ENCODE peak calls at places on chromosomes 6 and 20, in seven cellular contexts. A is mammary epithelial cell, G is AG04450, N is K562, Y is psoas muscle, H is upper lobe of left lung, U is body of pancreas. S is an unnamed sample.

GRCh38 chr20:33490023-33490933 is at the start of gene CBFA2T2:
- DNase-seq in A (peak; percentile 62), G (peak; percentile 18), N (peak; percentile 28), Y (peak; percentile 73), H (peak; percentile 50), U (peak; percentile 67), S (peak; percentile 97)

GRCh38 chr6:168390746-168391400 is 50.1 kb upstream of the SMOC2 start:
- DNase-seq in A (no peak), G (no peak), N (no peak), Y (no peak), H (no peak), U (no peak), S (no peak)

GRCh38 chr6:95658896-95659295 is 81.6 kb downstream of the MANEA start:
- DNase-seq in A (no peak), G (no peak), N (no peak), Y (no peak), H (no peak), U (no peak), S (no peak)

GRCh38 chr20:60636417-60636816 is 615.6 kb upstream of the CDH4 start:
- DNase-seq in A (no peak), G (no peak), N (no peak), Y (no peak), H (no peak), U (no peak), S (no peak)

GRCh38 chr20:62239278-62239879 is 1.1 kb downstream of the OSBPL2 start:
- DNase-seq in A (no peak), G (no peak), N (no peak), Y (no peak), H (no peak), U (peak; percentile 60), S (no peak)

GRCh38 chr6:170584181-170584953 is at the start of gene PDCD2:
- DNase-seq in A (peak; percentile 89), G (peak; percentile 74), N (peak; percentile 94), Y (peak; percentile 93), H (peak; percentile 96), U (peak; percentile 92), S (peak; percentile 95)

GRCh38 chr6:156552849-156553248 is 224.3 kb upstream of the ARID1B start:
- DNase-seq in A (no peak), G (no peak), N (no peak), Y (no peak), H (no peak), U (no peak), S (no peak)

GRCh38 chr6:43718387-43719105 is 31.0 kb upstream of the MRPS18A start:
- DNase-seq in A (no peak), G (no peak), N (peak; percentile 43), Y (no peak), H (no peak), U (no peak), S (no peak)

GRCh38 chr6:136660727-136661126 is 110.5 kb upstream of the MAP7 start:
- DNase-seq in A (no peak), G (no peak), N (no peak), Y (no peak), H (no peak), U (no peak), S (no peak)

GRCh38 chr20:58709703-58710039 is 17.1 kb downstream of the NPEPL1 start:
- DNase-seq in A (no peak), G (no peak), N (no peak), Y (no peak), H (no peak), U (no peak), S (no peak)

GRCh38 chr6:168035661-168036616 is 38.5 kb downstream of the KIF25 start:
- DNase-seq in A (peak; percentile 33), G (no peak), N (peak; percentile 55), Y (no peak), H (no peak), U (no peak), S (peak; percentile 25)

GRCh38 chr20:57290178-57290484 is 23.7 kb upstream of the BMP7 start:
- DNase-seq in A (no peak), G (no peak), N (no peak), Y (no peak), H (no peak), U (no peak), S (no peak)

GRCh38 chr20:9838378-9839295 is at the start of gene PAK5:
- DNase-seq in A (peak; percentile 49), G (no peak), N (no peak), Y (peak; percentile 16), H (peak; percentile 68), U (peak; percentile 84), S (peak; percentile 96)

GRCh38 chr6:127570739-127571389 is 6.1 kb upstream of the C6orf58 start:
- DNase-seq in A (peak; percentile 61), G (no peak), N (no peak), Y (no peak), H (no peak), U (no peak), S (no peak)

GRCh38 chr6:99297415-99297814 is 52.1 kb downstream of the FAXC start:
- DNase-seq in A (no peak), G (no peak), N (no peak), Y (no peak), H (no peak), U (no peak), S (no peak)

GRCh38 chr6:40912158-40912946 is 126.7 kb downstream of the UNC5CL start:
- DNase-seq in A (peak; percentile 87), G (no peak), N (peak; percentile 67), Y (peak; percentile 18), H (peak; percentile 24), U (peak; percentile 81), S (peak; percentile 51)

GRCh38 chr20:4555188-4555893 is 166.4 kb upstream of the PRND start:
- DNase-seq in A (peak; percentile 66), G (peak; percentile 58), N (no peak), Y (no peak), H (no peak), U (no peak), S (no peak)

GRCh38 chr6:56932891-56933473 is 21.9 kb upstream of the BEND6 start:
- DNase-seq in A (no peak), G (no peak), N (no peak), Y (no peak), H (no peak), U (no peak), S (no peak)

GRCh38 chr6:15048367-15048766 is 197.5 kb upstream of the JARID2 start:
- DNase-seq in A (no peak), G (no peak), N (no peak), Y (no peak), H (no peak), U (no peak), S (no peak)

GRCh38 chr6:66948106-66948505 is 1241.1 kb upstream of the EYS start:
- DNase-seq in A (peak; percentile 12), G (no peak), N (no peak), Y (no peak), H (no peak), U (no peak), S (no peak)

GRCh38 chr6:44676826-44677433 is 289.4 kb downstream of the CDC5L start:
- DNase-seq in A (no peak), G (no peak), N (no peak), Y (no peak), H (no peak), U (no peak), S (no peak)

DNA sequence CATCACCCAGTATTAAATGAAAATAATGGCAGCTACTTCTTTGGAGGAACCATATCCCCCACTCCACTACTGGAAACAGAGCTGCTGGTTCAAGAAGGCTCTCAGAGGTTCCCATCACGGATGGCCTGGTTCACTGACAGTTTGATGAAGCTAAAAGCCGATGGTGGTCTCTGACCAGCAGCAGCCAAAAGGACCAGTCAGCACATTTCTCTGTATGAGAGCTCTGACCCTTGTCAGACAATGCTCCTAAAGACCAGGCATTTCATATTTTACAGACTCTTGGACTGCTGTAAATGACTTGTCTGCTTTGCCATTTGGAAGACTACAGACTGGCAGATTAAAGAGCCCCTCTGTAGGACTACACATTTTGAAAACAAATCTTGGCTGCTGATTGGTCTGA is 16.6 kb downstream of the PRKN start:
- DNase-seq in A (no peak), G (no peak), N (no peak), Y (no peak), H (no peak), U (no peak), S (no peak)
- TF ChIP-seq CTCF in A (no peak), G (no peak), N (no peak), Y (no peak), H (no peak), U (no peak), S (no peak)

DNA sequence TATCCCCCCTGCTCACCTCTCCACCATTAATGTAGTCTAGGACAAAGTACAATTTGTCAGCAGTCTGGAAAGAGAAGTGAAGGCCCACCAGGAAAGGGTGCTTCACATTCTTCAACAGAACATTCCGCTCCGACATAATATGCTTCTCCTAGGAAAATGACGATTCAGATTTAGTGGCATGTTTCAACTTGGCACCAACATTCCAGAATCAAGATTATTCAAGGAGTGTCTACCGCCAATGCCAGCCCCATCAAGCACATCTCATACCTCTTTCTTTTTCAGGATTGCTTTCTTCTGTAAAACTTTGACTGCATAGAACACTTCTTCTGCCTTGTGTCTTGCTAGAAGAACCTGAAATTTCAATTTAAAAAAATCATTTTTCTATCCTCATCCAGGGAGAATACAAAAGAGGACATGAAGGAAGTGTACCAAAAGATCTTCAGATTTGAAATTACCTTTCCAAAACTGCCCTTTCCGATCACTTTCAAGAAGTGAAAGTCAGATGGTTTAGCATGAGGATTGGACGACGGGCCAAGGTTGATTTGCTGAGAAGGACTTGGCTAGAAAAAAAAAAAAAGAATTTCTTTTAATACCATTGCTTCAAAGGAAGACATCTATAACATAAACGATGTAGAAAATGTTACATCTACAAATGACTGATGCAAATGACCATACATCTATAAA is 120.7 kb upstream of the SLC2A12 start:
- DNase-seq in A (peak; percentile 39), G (no peak), N (no peak), Y (no peak), H (no peak), U (no peak), S (no peak)
- H3K27ac ChIP-seq in A (peak overlapping the region; percentile 94), G (no peak overlapping the region), N (no peak overlapping the region), Y (peak overlapping the region; percentile 98), H (peak overlapping the region; percentile 99), U (peak overlapping the region; percentile 99), S (no peak overlapping the region)

GRCh38 chr20:21104466-21104761 is 1.7 kb downstream of the LINC00237 start:
- DNase-seq in A (no peak), G (no peak), N (no peak), Y (no peak), H (no peak), U (no peak), S (peak; percentile 24)
- TF ChIP-seq CTCF in A (no peak), G (no peak), N (no peak), Y (no peak), H (no peak), U (no peak), S (no peak)

GRCh38 chr20:36760647-36761046 is 12.9 kb downstream of the DSN1 start:
- DNase-seq in A (no peak), G (no peak), N (no peak), Y (no peak), H (no peak), U (no peak), S (no peak)

GRCh38 chr20:36758276-36758675 is 12.4 kb upstream of the NDRG3 start:
- DNase-seq in A (no peak), G (no peak), N (no peak), Y (no peak), H (no peak), U (no peak), S (no peak)

GRCh38 chr20:36752582-36752981 is 6.7 kb upstream of the NDRG3 start:
- DNase-seq in A (no peak), G (no peak), N (no peak), Y (no peak), H (no peak), U (no peak), S (no peak)

GRCh38 chr20:36754656-36755222 is 8.8 kb upstream of the NDRG3 start:
- DNase-seq in A (peak; percentile 53), G (peak; percentile 74), N (peak; percentile 63), Y (no peak), H (peak; percentile 51), U (peak; percentile 46), S (peak; percentile 81)

GRCh38 chr20:36756482-36756881 is 10.6 kb upstream of the NDRG3 start:
- DNase-seq in A (no peak), G (no peak), N (no peak), Y (no peak), H (no peak), U (no peak), S (no peak)
- H3K27ac ChIP-seq in A (no peak overlapping the region), G (no peak overlapping the region), N (no peak overlapping the region), Y (no peak overlapping the region), H (peak overlapping the region; percentile 78), U (no peak overlapping the region), S (no peak overlapping the region)